ENCODE peak calls at places on chromosomes 16 and 17, in five cellular contexts. B is transverse colon, D is stomach, A is H1, W is esophagus muscularis mucosa. S is an unnamed sample.

GRCh38 chr16:15993946-15994665 is 44.7 kb downstream of the ABCC1 start:
- DNase-seq in B (no peak), D (no peak), A (no peak), W (no peak), S (no peak)

GRCh38 chr17:33952425-33952824 is 302.7 kb upstream of the CCL2 start:
- DNase-seq in B (no peak), D (no peak), A (no peak), W (no peak), S (no peak)

GRCh38 chr17:34858941-34859562 is 102.2 kb downstream of the CCT6B start:
- DNase-seq in B (no peak), D (no peak), A (no peak), W (no peak), S (no peak)

GRCh38 chr17:14604920-14605599 is 304.2 kb downstream of the HS3ST3B1 start:
- DNase-seq in B (peak; percentile 27), D (no peak), A (no peak), W (no peak), S (no peak)

GRCh38 chr16:35298460-35299243 is 1839.2 kb downstream of the TP53TG3F start:
- DNase-seq in B (no peak), D (no peak), A (no peak), W (peak; percentile 87), S (no peak)

GRCh38 chr17:1435326-1435725 is 20.7 kb downstream of the CRK start:
- DNase-seq in B (no peak), D (no peak), A (no peak), W (no peak), S (no peak)

GRCh38 chr17:263773-264172 is 82.3 kb upstream of the DOC2B start:
- DNase-seq in B (no peak), D (no peak), A (no peak), W (no peak), S (no peak)

GRCh38 chr16:29320274-29320999 is 86.1 kb downstream of the NPIPB11 start:
- DNase-seq in B (no peak), D (no peak), A (no peak), W (no peak), S (no peak)

GRCh38 chr17:50686494-50687199 is 21.1 kb downstream of the ANKRD40 start:
- DNase-seq in B (peak; percentile 89), D (peak; percentile 79), A (no peak), W (peak; percentile 93), S (no peak)

GRCh38 chr17:47225436-47225858 is 16.3 kb downstream of the MYL4 start:
- DNase-seq in B (peak; percentile 52), D (peak; percentile 82), A (no peak), W (no peak), S (peak; percentile 22)

GRCh38 chr16:30645727-30646126 is 5.0 kb upstream of the PRR14 start:
- DNase-seq in B (no peak), D (no peak), A (no peak), W (no peak), S (no peak)

GRCh38 chr17:18004345-18004744 is 31.7 kb downstream of the DRC3 start:
- DNase-seq in B (no peak), D (no peak), A (no peak), W (no peak), S (no peak)

GRCh38 chr16:19560078-19560477 is 4.6 kb downstream of the VPS35L start:
- DNase-seq in B (no peak), D (no peak), A (no peak), W (no peak), S (no peak)

GRCh38 chr16:17260271-17260849 is 210.4 kb downstream of the XYLT1 start:
- DNase-seq in B (no peak), D (no peak), A (no peak), W (no peak), S (no peak)

GRCh38 chr17:60315650-60316049 is 76.3 kb downstream of the USP32 start:
- DNase-seq in B (no peak), D (no peak), A (no peak), W (no peak), S (no peak)

GRCh38 chr17:32731556-32732295 is 145.2 kb downstream of the MYO1D start:
- DNase-seq in B (no peak), D (no peak), A (no peak), W (no peak), S (no peak)

GRCh38 chr17:28698253-28698941 is 13.3 kb downstream of the PROCA1 start:
- DNase-seq in B (peak; percentile 87), D (peak; percentile 76), A (no peak), W (no peak), S (no peak)

DNA sequence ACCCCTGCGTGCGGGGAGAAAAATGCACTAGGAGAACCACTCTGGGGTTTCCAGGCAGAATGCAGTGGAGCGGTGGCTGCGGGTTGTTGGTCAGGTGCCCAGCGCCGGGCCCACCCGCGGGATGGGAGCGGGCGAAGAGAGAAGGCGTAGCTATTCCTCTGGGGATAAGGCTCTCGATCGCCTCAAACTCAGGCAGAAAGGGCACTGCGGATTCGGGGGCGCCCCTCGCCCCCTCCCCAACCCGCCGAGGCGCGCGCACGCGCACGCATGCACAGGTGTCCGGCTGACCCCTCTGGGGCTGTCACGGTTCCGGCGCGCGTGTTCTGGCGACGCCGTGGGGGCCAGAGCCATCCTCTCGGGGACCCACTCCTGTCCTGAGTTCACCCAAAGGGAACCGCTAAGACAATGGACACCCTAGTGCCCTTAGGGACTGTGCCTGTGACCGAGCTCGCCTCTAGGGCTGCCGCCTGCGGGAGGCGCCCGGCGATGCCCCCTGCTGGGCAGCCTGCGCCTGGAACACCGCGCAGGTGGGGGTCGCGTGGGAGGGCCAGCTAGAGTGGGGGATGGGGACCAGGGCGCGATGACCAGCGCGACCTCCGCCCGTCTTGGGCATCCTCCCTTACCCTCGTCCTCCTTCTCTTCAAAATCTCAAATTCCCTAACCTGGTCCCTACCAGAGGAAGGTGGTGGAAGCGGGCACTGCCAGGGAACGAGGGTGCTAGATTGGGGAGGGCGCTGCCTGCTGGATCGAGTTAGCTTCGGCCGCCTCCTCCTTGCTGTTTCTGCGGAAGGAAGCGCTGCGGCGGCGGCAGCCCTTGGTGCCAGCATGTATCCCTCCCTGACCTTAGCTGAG is 14.4 kb upstream of the CBX8 start:
- DNase-seq in B (no peak), D (no peak), A (no peak), W (no peak), S (no peak)
- TF ChIP-seq POLR2AphosphoS5 in B (no peak), D (no peak), A (no peak), W (no peak), S (no peak)

GRCh38 chr16:4386951-4387565 is 15.4 kb downstream of the VASN start:
- DNase-seq in B (no peak), D (no peak), A (no peak), W (no peak), S (no peak)
- H3K27ac ChIP-seq in B (no peak overlapping the region), D (peak overlapping the region; percentile 14), A (no peak overlapping the region), W (peak overlapping the region; percentile 28), S (peak overlapping the region; percentile 59)

GRCh38 chr17:77423589-77424451 is 283.1 kb downstream of the SEC14L1 start:
- DNase-seq in B (peak; percentile 77), D (peak; percentile 83), A (no peak), W (peak; percentile 98), S (no peak)
- TF ChIP-seq POLR2AphosphoS5 in B (peak; percentile 69), D (peak; percentile 61), A (no peak), W (no peak), S (no peak)

GRCh38 chr17:31128241-31128640 is 33.5 kb downstream of the NF1 start:
- DNase-seq in B (no peak), D (no peak), A (no peak), W (no peak), S (no peak)
- H3K27ac ChIP-seq in B (no peak overlapping the region), D (no peak overlapping the region), A (no peak overlapping the region), W (no peak overlapping the region), S (no peak overlapping the region)

DNA sequence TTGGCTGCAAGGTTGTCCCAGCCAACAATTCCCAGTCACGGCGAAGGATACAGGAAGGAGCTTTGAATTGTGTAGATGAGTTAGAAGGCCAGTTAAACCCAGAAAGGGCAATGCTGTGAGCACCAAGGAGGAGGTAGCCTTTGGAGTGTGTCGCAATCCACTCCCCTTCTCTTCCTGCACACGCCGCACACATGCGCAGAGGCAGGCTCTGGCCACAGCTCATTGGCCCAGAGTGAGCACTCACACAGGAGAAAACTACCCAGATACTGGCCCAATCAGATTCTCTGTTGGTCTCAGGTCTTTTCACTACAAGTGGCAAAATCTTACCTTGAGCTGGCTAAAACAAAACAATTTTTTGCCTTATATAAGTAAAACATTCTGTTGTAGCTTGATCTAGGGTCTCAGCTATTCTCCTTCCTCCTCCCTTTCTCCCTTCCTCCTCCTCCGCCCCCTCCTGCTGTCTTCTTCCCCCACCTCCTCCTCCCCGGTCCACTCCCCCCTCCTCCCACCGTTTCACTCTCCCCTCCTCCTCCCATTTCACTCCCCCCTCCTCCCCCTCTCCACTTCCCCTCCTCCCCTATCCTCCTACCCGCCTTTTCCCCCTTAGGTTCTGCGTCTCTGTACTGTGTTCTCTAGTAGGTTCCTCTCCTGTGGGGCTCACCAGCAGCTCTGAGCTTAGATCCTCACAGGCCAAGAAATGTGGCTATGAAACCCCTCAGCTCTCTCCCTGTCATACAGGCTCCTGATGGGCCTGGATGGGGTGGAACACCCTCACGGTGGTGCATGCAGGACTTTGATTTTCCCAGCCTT is 344.9 kb downstream of the CPPED1 start:
- DNase-seq in B (peak; percentile 16), D (no peak), A (no peak), W (no peak), S (no peak)
- TF ChIP-seq POLR2AphosphoS5 in B (no peak), D (no peak), A (no peak), W (no peak), S (no peak)

DNA sequence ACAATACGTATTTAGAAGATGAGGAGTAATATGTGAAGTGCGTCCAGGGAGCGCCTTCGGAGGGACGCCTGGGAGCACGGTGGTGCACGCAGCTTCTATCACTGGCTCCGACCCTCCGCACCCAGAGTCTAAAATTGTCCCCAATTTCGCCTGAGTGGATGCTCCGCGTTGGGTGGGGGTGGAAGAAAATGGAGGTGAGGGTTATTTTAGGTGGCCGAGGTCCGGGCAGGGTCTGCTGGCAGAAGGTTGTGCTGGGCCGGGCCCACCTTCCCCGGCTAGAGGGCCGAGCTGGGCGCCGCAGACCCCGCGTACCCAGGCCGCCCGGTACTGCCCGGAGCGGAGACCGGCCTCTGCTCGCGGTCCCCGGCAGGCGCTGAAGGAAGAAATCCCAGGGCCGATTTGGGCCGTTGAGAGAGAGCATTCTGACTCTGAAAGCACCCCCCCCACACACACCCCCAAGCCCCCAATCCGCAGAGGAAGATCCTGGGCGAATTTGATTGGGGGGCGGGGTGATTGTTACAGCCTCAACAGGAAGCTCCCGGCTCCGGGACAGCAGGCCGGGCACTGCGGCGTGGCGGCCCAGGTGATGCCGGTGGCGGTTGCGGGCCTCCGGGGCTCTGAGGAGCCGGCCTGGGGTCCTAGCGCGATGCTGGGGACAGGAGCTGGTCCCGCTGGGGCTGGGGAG is 3.1 kb downstream of the BAHCC1 start:
- DNase-seq in B (peak; percentile 55), D (no peak), A (no peak), W (no peak), S (no peak)
- H3K27ac ChIP-seq in B (peak overlapping the region; percentile 95), D (peak overlapping the region; percentile 95), A (no peak overlapping the region), W (peak overlapping the region; percentile 98), S (peak overlapping the region; percentile 98)

GRCh38 chr17:4518901-4519300 is 20.2 kb downstream of the SPNS2 start:
- DNase-seq in B (no peak), D (no peak), A (no peak), W (no peak), S (no peak)

GRCh38 chr17:4520881-4521600 is 22.4 kb downstream of the SPNS2 start:
- DNase-seq in B (peak; percentile 36), D (peak; percentile 86), A (no peak), W (no peak), S (no peak)

GRCh38 chr17:4516740-4517139 is 18.1 kb downstream of the SPNS2 start:
- DNase-seq in B (no peak), D (no peak), A (no peak), W (no peak), S (no peak)

GRCh38 chr17:4520060-4520880 is 21.6 kb downstream of the SPNS2 start:
- DNase-seq in B (no peak), D (no peak), A (no peak), W (no peak), S (no peak)

GRCh38 chr17:4519361-4519788 is 20.7 kb downstream of the SPNS2 start:
- DNase-seq in B (no peak), D (peak; percentile 89), A (no peak), W (no peak), S (no peak)
- TF ChIP-seq POLR2AphosphoS5 in B (no peak), D (no peak), A (no peak), W (peak; percentile 45), S (no peak)

S was measured in SK-N-MC.